ENCODE peak calls at places on chromosomes 7 and 10, in five cellular contexts. C, Q, T, G and K are unnamed samples.

GRCh38 chr10:133226251-133226808 is 3.7 kb upstream of the UTF1 start:
- DNase-seq in C (no peak), Q (no peak), T (no peak), G (no peak), K (no peak)

GRCh38 chr10:132430861-132431271 is 33.9 kb downstream of the PWWP2B start:
- DNase-seq in C (no peak), Q (no peak), T (no peak), G (no peak), K (no peak)

GRCh38 chr7:151273646-151274375 is 25.3 kb upstream of the SMARCD3 start:
- DNase-seq in C (no peak), Q (no peak), T (no peak), G (no peak), K (no peak)

GRCh38 chr7:80858141-80858903 is 60.5 kb downstream of the SEMA3C start:
- DNase-seq in C (no peak), Q (peak), T (no peak), G (no peak), K (no peak)

GRCh38 chr10:88974012-88974411 is 16.6 kb upstream of the FAS start:
- DNase-seq in C (no peak), Q (peak), T (no peak), G (no peak), K (no peak)

GRCh38 chr10:76675561-76675950 is 962.1 kb downstream of the KCNMA1 start:
- DNase-seq in C (no peak), Q (no peak), T (no peak), G (no peak), K (no peak)

GRCh38 chr10:46550076-46550790 is 6.2 kb downstream of the GPRIN2 start:
- DNase-seq in C (peak), Q (no peak), T (no peak), G (no peak), K (peak)

GRCh38 chr7:148975896-148976295 is 52.4 kb downstream of the PDIA4 start:
- DNase-seq in C (no peak), Q (no peak), T (no peak), G (no peak), K (no peak)

GRCh38 chr10:11831520-11831951 is 8.4 kb downstream of the PROSER2 start:
- DNase-seq in C (no peak), Q (no peak), T (no peak), G (no peak), K (no peak)

GRCh38 chr10:108303149-108303548 is 1138.6 kb upstream of the SORCS1 start:
- DNase-seq in C (no peak), Q (peak), T (no peak), G (no peak), K (no peak)

GRCh38 chr7:37786741-37787569 is 61.4 kb upstream of the NME8 start:
- DNase-seq in C (no peak), Q (no peak), T (no peak), G (no peak), K (no peak)

GRCh38 chr7:101094791-101095375 is 9.6 kb downstream of the TRIM56 start:
- DNase-seq in C (peak), Q (peak), T (no peak), G (no peak), K (peak)

GRCh38 chr10:6956562-6956961 is 376.5 kb upstream of the PRKCQ start:
- DNase-seq in C (no peak), Q (no peak), T (no peak), G (no peak), K (no peak)

GRCh38 chr7:550881-551614 is 31.4 kb upstream of the PDGFA start:
- DNase-seq in C (no peak), Q (no peak), T (no peak), G (no peak), K (no peak)

GRCh38 chr7:52061666-52062065 is 745.1 kb upstream of the COBL start:
- DNase-seq in C (no peak), Q (no peak), T (no peak), G (no peak), K (no peak)

GRCh38 chr7:51249187-51249945 is 67.2 kb downstream of the COBL start:
- DNase-seq in C (no peak), Q (no peak), T (no peak), G (no peak), K (no peak)

GRCh38 chr7:8490391-8490790 is 57.0 kb downstream of the NXPH1 start:
- DNase-seq in C (no peak), Q (no peak), T (no peak), G (no peak), K (no peak)

GRCh38 chr10:113310317-113310716 is 242.5 kb upstream of the HABP2 start:
- DNase-seq in C (no peak), Q (no peak), T (no peak), G (no peak), K (no peak)

GRCh38 chr7:85025312-85025756 is 161.5 kb downstream of the SEMA3D start:
- DNase-seq in C (peak), Q (no peak), T (no peak), G (no peak), K (peak)

GRCh38 chr10:15385552-15386455 is 14.7 kb upstream of the FAM171A1 start:
- DNase-seq in C (no peak), Q (peak), T (no peak), G (no peak), K (no peak)

GRCh38 chr10:102726274-102726673 is 11.8 kb downstream of the SFXN2 start:
- DNase-seq in C (no peak), Q (peak), T (no peak), G (no peak), K (no peak)

GRCh38 chr10:78277734-78278404 is 244.2 kb downstream of the RPS24 start:
- DNase-seq in C (peak), Q (peak), T (no peak), G (peak), K (no peak)

GRCh38 chr10:17061418-17061817 is 68.2 kb downstream of the CUBN start:
- DNase-seq in C (no peak), Q (no peak), T (no peak), G (no peak), K (no peak)

GRCh38 chr10:87552248-87552914 is 47.7 kb downstream of the MINPP1 start:
- DNase-seq in C (no peak), Q (peak), T (no peak), G (no peak), K (no peak)

GRCh38 chr10:76572021-76572420 is 1065.6 kb downstream of the KCNMA1 start:
- DNase-seq in C (no peak), Q (no peak), T (no peak), G (no peak), K (no peak)

GRCh38 chr7:108158766-108159165 is 28.6 kb upstream of the LAMB4 start:
- DNase-seq in C (no peak), Q (peak), T (no peak), G (no peak), K (no peak)

GRCh38 chr10:116418394-116418793 is 9.3 kb upstream of the PNLIPRP3 start:
- DNase-seq in C (no peak), Q (no peak), T (no peak), G (no peak), K (no peak)

GRCh38 chr10:7763929-7764328 is 23.9 kb downstream of the KIN start:
- DNase-seq in C (no peak), Q (no peak), T (no peak), G (no peak), K (no peak)

GRCh38 chr10:154348-154747 is 19.1 kb downstream of the ZMYND11 start:
- DNase-seq in C (no peak), Q (peak), T (no peak), G (no peak), K (no peak)

GRCh38 chr10:3889961-3890522 is 105.0 kb upstream of the KLF6 start:
- DNase-seq in C (no peak), Q (peak), T (no peak), G (no peak), K (no peak)

GRCh38 chr7:44103566-44103940 is 592 bp upstream of the AEBP1 start:
- DNase-seq in C (no peak), Q (no peak), T (no peak), G (no peak), K (no peak)

GRCh38 chr10:103776878-103777591 is 78.3 kb downstream of the SH3PXD2A start:
- DNase-seq in C (no peak), Q (no peak), T (no peak), G (no peak), K (no peak)

GRCh38 chr7:148763622-148764021 is 64.9 kb downstream of the CUL1 start:
- DNase-seq in C (no peak), Q (peak), T (no peak), G (no peak), K (no peak)